ENCODE peak calls at places on chromosome 5, in four cellular contexts. V is K562, R is HCT116, E is HepG2. Z is an unnamed sample.

GRCh38 chr5:157025093-157025698 is 33.7 kb downstream of the HAVCR1 start:
- DNase-seq in R (no peak), E (no peak), V (no peak), Z (no peak)

GRCh38 chr5:64206653-64207052 is 41.0 kb downstream of the RNF180 start:
- DNase-seq in R (no peak), V (no peak), E (no peak), Z (no peak)

GRCh38 chr5:154466671-154467070 is 11.4 kb downstream of the HAND1 start:
- DNase-seq in V (no peak), E (no peak), R (no peak), Z (no peak)

GRCh38 chr5:65055938-65056337 is 287.2 kb downstream of the CWC27 start:
- DNase-seq in V (no peak), E (no peak), R (no peak), Z (no peak)

GRCh38 chr5:119368238-119368630 is 12.4 kb downstream of the TNFAIP8 start:
- DNase-seq in E (no peak), R (no peak), V (no peak), Z (no peak)

GRCh38 chr5:96121362-96121761 is 159.7 kb upstream of the ELL2 start:
- DNase-seq in V (no peak), E (no peak), R (no peak), Z (no peak)

GRCh38 chr5:120507826-120508463 is 43.8 kb downstream of the PRR16 start:
- DNase-seq in R (no peak), E (no peak), V (no peak), Z (no peak)

GRCh38 chr5:171978016-171978415 is 28.4 kb downstream of the FBXW11 start:
- DNase-seq in E (no peak), R (no peak), V (no peak), Z (no peak)

GRCh38 chr5:98205691-98206461 is 567.6 kb upstream of the RGMB start:
- DNase-seq in V (no peak), R (no peak), E (no peak), Z (no peak)

DNA sequence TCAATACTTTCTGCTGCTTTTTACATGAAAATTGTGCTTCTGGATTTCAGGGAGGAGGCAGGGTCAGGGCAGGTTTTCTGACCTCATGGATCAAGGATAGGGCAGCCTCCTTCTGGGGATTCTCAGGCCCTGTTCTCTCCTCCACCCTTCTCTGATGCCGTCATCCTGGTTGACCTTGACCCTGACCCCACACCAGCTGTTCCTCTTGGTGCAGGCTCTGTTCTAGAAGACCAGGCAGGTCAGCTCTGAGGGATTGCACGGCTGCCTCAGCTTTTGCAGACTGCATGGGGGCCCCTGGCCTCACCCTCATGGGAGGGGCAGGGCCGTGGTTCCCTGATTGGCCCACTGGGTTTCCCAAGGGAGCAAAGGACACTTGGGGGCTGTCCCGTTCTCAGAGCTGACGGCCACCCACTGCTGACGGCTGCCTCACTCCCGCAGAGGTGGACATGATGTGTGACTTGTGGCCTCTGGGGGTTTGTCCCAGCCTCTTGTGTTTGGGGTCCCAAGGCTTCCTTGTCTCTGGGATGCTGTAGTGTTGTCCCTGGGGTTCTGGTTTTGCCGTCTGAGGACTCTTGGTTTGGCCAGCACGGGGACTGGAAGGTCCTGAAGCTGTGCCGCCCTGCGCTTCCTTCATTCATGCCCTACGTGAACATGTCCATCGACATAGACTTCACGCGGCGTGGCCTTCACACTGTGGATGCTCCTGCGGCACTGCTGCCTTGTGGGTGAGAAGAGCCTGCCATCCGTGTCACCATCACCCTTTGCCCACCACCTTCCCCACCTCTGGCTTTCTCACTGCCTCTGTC is 34.5 kb downstream of the CEP72 start:
- DNase-seq in V (no peak), E (no peak), R (no peak), Z (no peak)
- TF ChIP-seq TCF7L2 in V (no peak), E (no peak), R (no peak), Z (no peak)

DNA sequence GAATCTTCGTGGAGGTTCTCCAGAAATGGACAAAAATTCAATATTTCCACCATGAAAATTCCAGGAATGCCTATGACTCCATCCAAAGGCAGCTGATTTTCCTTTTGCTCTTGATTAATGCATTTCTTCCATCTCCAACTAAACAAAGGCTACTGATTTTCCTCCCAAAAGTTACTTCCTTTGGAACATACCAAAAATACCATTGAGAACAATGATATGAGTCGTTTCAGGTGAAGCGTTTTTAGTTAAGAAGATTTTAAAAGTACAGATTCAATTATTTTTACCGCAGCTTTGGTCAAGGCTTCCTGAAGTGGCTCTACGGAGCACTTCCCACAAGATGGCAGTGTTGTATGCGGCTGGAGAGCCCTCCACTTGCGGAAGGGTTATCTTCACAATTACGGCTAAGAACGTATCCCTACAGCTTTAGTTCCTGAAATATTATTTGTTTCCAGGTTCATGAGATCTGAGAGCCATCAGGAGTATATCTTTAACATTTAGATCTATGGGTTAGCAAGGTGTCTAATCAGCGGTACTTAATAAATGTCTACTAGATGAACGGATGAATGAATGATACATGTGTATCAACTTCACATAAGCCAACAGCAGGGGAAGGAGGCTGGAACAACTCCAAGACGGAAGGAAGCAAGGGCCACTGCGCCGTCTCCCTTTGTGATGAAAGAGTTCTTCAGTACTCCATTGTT is 35.9 kb upstream of the ARSB start:
- DNase-seq in R (peak), E (peak), V (peak), Z (peak)
- TF ChIP-seq CTCF in R (peak), E (peak), V (peak), Z (peak)

DNA sequence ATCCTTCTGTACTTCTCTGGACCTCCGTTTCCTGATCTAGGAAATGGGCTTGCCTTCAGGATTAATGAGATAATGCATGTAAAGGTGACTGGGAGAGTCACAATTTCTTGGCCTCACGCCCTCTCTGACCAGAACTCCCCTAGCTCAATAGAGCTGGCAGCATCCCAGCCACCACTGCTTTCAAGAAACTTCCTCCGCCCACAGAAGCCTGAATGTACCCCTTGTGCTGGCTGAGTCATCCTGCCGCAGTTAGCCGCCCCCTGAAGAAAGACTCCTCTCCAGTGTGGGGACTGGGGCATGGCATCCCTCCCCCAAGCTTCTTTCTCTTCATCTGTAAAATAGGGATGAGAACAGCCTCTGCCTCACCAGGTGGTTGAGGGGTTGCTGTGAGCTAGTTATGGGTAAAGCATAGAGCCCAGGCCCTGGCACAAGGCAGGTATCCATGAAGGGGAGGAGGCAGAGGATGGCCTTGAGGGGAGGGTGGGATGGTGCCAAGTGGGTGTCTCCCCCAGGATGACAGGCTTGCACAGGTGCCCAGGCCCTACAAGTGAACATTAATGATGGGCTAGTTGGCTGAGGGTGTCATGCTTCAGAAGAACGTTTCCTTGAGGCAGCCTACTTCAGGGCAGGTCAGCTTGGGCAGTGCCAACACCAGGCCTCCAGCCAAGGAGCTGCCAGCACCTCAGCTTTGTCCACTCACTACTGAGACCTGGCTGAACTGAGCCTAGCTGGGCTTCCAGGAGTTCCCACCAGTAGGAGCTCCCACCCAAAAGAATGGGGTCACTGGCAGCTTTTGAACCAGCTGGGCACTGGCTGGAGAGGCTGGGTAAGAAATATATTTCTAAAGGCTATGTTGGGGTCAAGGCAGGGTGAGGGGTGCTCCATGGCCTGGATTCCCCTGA is 3.5 kb downstream of the PDLIM4 start:
- DNase-seq in E (no peak), V (peak), R (peak), Z (no peak)
- TF ChIP-seq TCF7L2 in E (no peak), V (no peak), R (no peak), Z (no peak)

GRCh38 chr5:82802954-82803353 is 274.2 kb downstream of the TMEM167A start:
- DNase-seq in V (no peak), R (no peak), E (no peak), Z (no peak)

GRCh38 chr5:82798676-82799075 is 278.5 kb downstream of the TMEM167A start:
- DNase-seq in R (no peak), E (no peak), V (no peak), Z (no peak)

GRCh38 chr5:82794876-82795275 is 282.3 kb downstream of the TMEM167A start:
- DNase-seq in R (no peak), E (no peak), V (no peak), Z (no peak)

GRCh38 chr5:82796643-82797416 is 280.4 kb downstream of the TMEM167A start:
- DNase-seq in V (peak), R (no peak), E (no peak), Z (no peak)

DNA sequence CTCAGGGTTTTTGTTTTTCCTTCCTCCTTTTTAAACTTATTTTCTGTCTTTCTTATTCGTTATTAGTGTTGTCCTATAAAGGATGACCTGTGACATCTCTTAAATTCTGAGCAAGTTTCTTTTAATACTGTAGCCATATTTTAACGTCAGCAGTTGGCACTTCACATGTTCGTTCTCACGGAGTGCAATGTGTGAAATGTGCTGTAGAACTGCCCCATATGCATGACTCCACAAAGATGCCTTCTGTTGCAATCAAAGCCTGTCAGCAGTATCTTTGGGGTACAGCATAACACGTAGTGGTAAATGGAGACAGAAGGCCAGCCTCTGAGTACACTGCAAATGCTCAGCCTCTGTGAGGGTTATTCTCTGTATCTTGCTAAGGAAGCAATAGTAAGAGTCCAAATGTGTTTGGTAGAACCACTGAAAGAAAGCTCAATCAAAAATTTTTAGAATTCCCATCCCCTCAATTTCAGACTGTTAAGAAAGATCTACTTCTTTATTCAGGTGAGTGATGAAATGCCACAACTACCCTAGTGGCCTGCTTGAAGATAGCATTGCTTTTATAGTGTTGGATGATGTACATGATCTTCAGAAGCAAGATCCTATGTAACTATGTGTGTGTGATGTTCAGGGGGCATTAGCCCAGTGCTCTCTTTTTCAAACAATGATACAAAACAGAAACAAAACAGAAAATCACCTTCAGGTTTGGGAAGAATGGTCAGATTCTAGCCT is 277.7 kb downstream of the TMEM167A start:
- DNase-seq in E (peak), R (no peak), V (no peak), Z (no peak)
- TF ChIP-seq CTCF in E (no peak), R (no peak), V (no peak), Z (no peak)

GRCh38 chr5:61330879-61331406 is 1.1 kb upstream of the ZSWIM6 start:
- DNase-seq in V (peak), R (no peak), E (peak), Z (no peak)
- TF ChIP-seq TCF7L2 in V (no peak), R (no peak), E (no peak), Z (no peak)

GRCh38 chr5:138354926-138355378 is 2.5 kb downstream of the KDM3B start:
- DNase-seq in R (no peak), V (peak), E (peak), Z (no peak)
- TF ChIP-seq CTCF in R (no peak), V (no peak), E (peak), Z (no peak)

DNA sequence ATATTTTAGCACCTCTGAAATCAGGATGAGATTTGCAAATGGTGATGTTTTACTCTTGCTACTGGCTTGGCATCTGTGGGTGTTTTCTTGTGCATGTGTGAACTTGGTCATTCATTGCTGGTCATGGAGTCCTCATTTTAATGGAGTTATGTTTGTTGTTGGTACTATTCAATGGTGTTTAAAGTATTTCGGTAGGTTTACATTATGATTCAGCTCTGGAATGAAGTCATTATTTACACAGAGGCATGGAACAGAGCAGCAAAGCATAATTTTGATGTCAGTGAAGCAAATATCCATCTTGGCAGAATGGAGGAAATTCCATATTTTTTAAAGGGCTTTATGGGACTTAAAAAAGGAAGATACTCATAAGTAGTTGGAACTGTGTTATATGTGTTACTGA is 147.5 kb downstream of the ACTBL2 start:
- DNase-seq in E (peak), R (no peak), V (no peak), Z (peak)
- TF ChIP-seq TCF7L2 in E (no peak), R (no peak), V (no peak), Z (no peak)

GRCh38 chr5:125603321-125603720 is 819.9 kb upstream of the GRAMD2B start:
- DNase-seq in R (no peak), E (no peak), V (no peak), Z (no peak)

GRCh38 chr5:125604104-125604503 is 819.1 kb upstream of the GRAMD2B start:
- DNase-seq in R (no peak), E (no peak), V (no peak), Z (no peak)

GRCh38 chr5:125609011-125609410 is 814.2 kb upstream of the GRAMD2B start:
- DNase-seq in E (no peak), V (no peak), R (no peak), Z (no peak)

GRCh38 chr5:125611541-125611940 is 811.7 kb upstream of the GRAMD2B start:
- DNase-seq in E (no peak), V (no peak), R (no peak), Z (no peak)

GRCh38 chr5:125607018-125607417 is 816.2 kb upstream of the GRAMD2B start:
- DNase-seq in V (no peak), E (no peak), R (no peak), Z (no peak)
- TF ChIP-seq CTCF in V (no peak), E (no peak), R (no peak), Z (no peak)

GRCh38 chr5:30401479-30402058 is 791.9 kb upstream of the CDH6 start:
- DNase-seq in V (peak), R (no peak), E (peak), Z (peak)
- TF ChIP-seq TCF7L2 in V (no peak), R (no peak), E (no peak), Z (no peak)

Z was measured in Panc1.